ENCODE peak calls at places on chromosomes 1 and 21, in ten cellular contexts. O, Y, R, V, S, I, F, M, P and X are unnamed samples.

GRCh38 chr1:2545754-2546514 is 10.2 kb upstream of the TNFRSF14 start:
- DNase-seq in V (peak), M (no peak), Y (peak), R (peak), O (peak), P (peak), I (peak), S (peak), F (peak), X (peak)

GRCh38 chr1:47643506-47644215 is 205.8 kb downstream of the FOXD2 start:
- DNase-seq in P (no peak), F (no peak), R (no peak), V (no peak), O (no peak), Y (no peak), S (no peak), M (no peak), I (peak), X (no peak)

GRCh38 chr1:28926629-28927441 is 12.5 kb downstream of the EPB41 start:
- DNase-seq in R (no peak), I (no peak), O (no peak), M (no peak), S (no peak), V (no peak), F (no peak), P (peak), Y (no peak), X (no peak)

GRCh38 chr1:176241385-176242015 is 34.4 kb upstream of the COP1 start:
- DNase-seq in F (no peak), V (peak), S (no peak), M (peak), R (peak), Y (peak), O (no peak), I (peak), P (no peak), X (peak)

GRCh38 chr1:156001021-156001681 is 19.6 kb downstream of the SSR2 start:
- DNase-seq in Y (no peak), S (no peak), R (no peak), F (no peak), O (no peak), V (no peak), I (no peak), M (no peak), P (peak), X (no peak)

GRCh38 chr1:227071898-227072587 is 131.9 kb downstream of the COQ8A start:
- DNase-seq in V (no peak), P (no peak), S (no peak), F (no peak), Y (no peak), I (no peak), R (no peak), M (no peak), O (no peak), X (no peak)

GRCh38 chr1:32623775-32624174 is 26.6 kb downstream of the ZBTB8OS start:
- DNase-seq in R (no peak), O (no peak), M (no peak), S (no peak), F (no peak), V (no peak), Y (no peak), P (no peak), I (no peak), X (no peak)

GRCh38 chr1:29122662-29122986 is 1.1 kb downstream of the TMEM200B start:
- DNase-seq in S (peak), V (peak), M (peak), Y (no peak), F (peak), R (no peak), O (peak), I (peak), P (peak), X (peak)

GRCh38 chr1:78289606-78290005 is 201.2 kb upstream of the PTGFR start:
- DNase-seq in S (no peak), P (no peak), M (no peak), Y (no peak), O (no peak), I (no peak), F (no peak), V (no peak), R (no peak), X (no peak)

GRCh38 chr21:39003982-39004775 is 179.1 kb downstream of the PSMG1 start:
- DNase-seq in P (no peak), O (no peak), M (no peak), I (no peak), Y (peak), F (peak), V (no peak), S (no peak), R (no peak), X (no peak)

GRCh38 chr1:2972879-2973575 is 48.2 kb upstream of the ACTRT2 start:
- DNase-seq in F (peak), M (no peak), I (no peak), V (no peak), S (no peak), P (no peak), R (no peak), O (peak), Y (no peak), X (no peak)

GRCh38 chr1:3924186-3924815 is 24.2 kb upstream of the C1orf174 start:
- DNase-seq in S (no peak), M (no peak), Y (no peak), O (no peak), V (no peak), F (no peak), R (no peak), I (no peak), P (no peak), X (no peak)

GRCh38 chr21:46180079-46180722 is 4.1 kb downstream of the SPATC1L start:
- DNase-seq in I (no peak), P (peak), V (no peak), R (no peak), M (no peak), O (no peak), Y (no peak), S (no peak), F (peak), X (no peak)

GRCh38 chr1:234611153-234611798 is 1.3 kb upstream of the IRF2BP2 start:
- DNase-seq in M (no peak), V (peak), Y (peak), O (no peak), I (no peak), S (no peak), R (peak), P (peak), F (peak), X (no peak)

GRCh38 chr1:174080819-174081218 is 58.7 kb upstream of the RC3H1 start:
- DNase-seq in M (no peak), F (peak), P (no peak), O (no peak), R (no peak), V (no peak), I (no peak), Y (no peak), S (no peak), X (no peak)

GRCh38 chr21:27407296-27407695 is 440.4 kb upstream of the ADAMTS5 start:
- DNase-seq in F (no peak), S (no peak), M (no peak), P (no peak), Y (no peak), O (no peak), R (no peak), I (no peak), V (no peak), X (no peak)

GRCh38 chr1:156112276-156113137 is 2.0 kb upstream of the LMNA start:
- DNase-seq in V (no peak), F (no peak), Y (no peak), R (no peak), M (no peak), S (no peak), O (no peak), P (peak), I (no peak), X (no peak)

GRCh38 chr1:201190624-201191051 is at the start of gene IGFN1:
- DNase-seq in Y (no peak), M (no peak), R (no peak), S (peak), I (no peak), V (no peak), P (no peak), F (peak), O (no peak), X (no peak)

GRCh38 chr1:217095050-217095622 is 371.9 kb upstream of the ESRRG start:
- DNase-seq in M (no peak), F (no peak), V (no peak), Y (no peak), R (no peak), S (no peak), O (no peak), P (no peak), I (no peak), X (no peak)

GRCh38 chr1:216823731-216824130 is 100.5 kb upstream of the ESRRG start:
- DNase-seq in P (no peak), I (no peak), V (no peak), F (no peak), S (no peak), Y (no peak), R (no peak), O (no peak), M (no peak), X (no peak)

GRCh38 chr1:226678701-226679100 is 60.4 kb downstream of the ITPKB start:
- DNase-seq in P (no peak), I (no peak), S (no peak), M (no peak), R (no peak), V (no peak), O (no peak), F (no peak), Y (no peak), X (no peak)

GRCh38 chr1:164905891-164906290 is 346.9 kb downstream of the PBX1 start:
- DNase-seq in O (no peak), Y (no peak), V (no peak), M (no peak), F (no peak), P (no peak), S (no peak), I (no peak), R (no peak), X (no peak)

GRCh38 chr1:208004851-208005250 is 93.9 kb upstream of the CD34 start:
- DNase-seq in F (no peak), O (no peak), P (no peak), V (no peak), S (no peak), M (no peak), R (no peak), Y (peak), I (no peak), X (no peak)

GRCh38 chr21:14589855-14590563 is 43.9 kb upstream of the SAMSN1 start:
- DNase-seq in R (no peak), P (no peak), I (no peak), Y (no peak), F (no peak), V (no peak), O (no peak), M (no peak), S (no peak), X (no peak)

GRCh38 chr1:167683641-167684502 is 37.9 kb upstream of the MPZL1 start:
- DNase-seq in P (no peak), F (peak), I (peak), R (no peak), M (peak), Y (peak), S (peak), V (no peak), O (no peak), X (no peak)

GRCh38 chr1:116375165-116375883 is 2.3 kb downstream of the ATP1A1 start:
- DNase-seq in I (no peak), R (no peak), Y (no peak), F (no peak), P (peak), S (no peak), M (no peak), V (peak), O (no peak), X (no peak)

GRCh38 chr1:208951908-208952307 is 631.6 kb upstream of the CAMK1G start:
- DNase-seq in I (peak), P (peak), Y (no peak), M (no peak), V (no peak), F (no peak), S (no peak), R (no peak), O (no peak), X (no peak)

GRCh38 chr1:155961937-155962336 is 16.4 kb downstream of the ARHGEF2 start:
- DNase-seq in Y (peak), I (no peak), P (no peak), F (peak), O (no peak), M (peak), R (peak), V (peak), S (peak), X (peak)

GRCh38 chr1:244046907-244047738 is 4.0 kb upstream of the ZBTB18 start:
- DNase-seq in O (no peak), S (no peak), I (no peak), P (peak), V (peak), M (no peak), Y (peak), R (no peak), F (no peak), X (no peak)

GRCh38 chr1:42282024-42282579 is 52.9 kb downstream of the FOXJ3 start:
- DNase-seq in Y (peak), R (no peak), V (peak), O (no peak), S (no peak), M (peak), F (no peak), P (no peak), I (peak), X (no peak)

GRCh38 chr1:205518616-205519540 is 14.4 kb downstream of the CDK18 start:
- DNase-seq in Y (no peak), O (no peak), R (no peak), P (peak), I (no peak), M (no peak), F (no peak), V (no peak), S (no peak), X (no peak)

GRCh38 chr1:109890115-109890953 is 20.3 kb upstream of the CSF1 start:
- DNase-seq in V (no peak), M (no peak), Y (no peak), I (no peak), S (no peak), F (no peak), O (no peak), R (no peak), P (no peak), X (no peak)

GRCh38 chr1:49686107-49686506 is 337.6 kb downstream of the AGBL4 start:
- DNase-seq in I (no peak), M (no peak), V (no peak), F (no peak), R (no peak), P (no peak), S (no peak), Y (no peak), O (no peak), X (no peak)

GRCh38 chr1:160046494-160047115 is 14.8 kb upstream of the PIGM start:
- DNase-seq in Y (peak), I (peak), R (peak), S (peak), V (no peak), P (peak), F (peak), M (no peak), O (peak), X (peak)

GRCh38 chr1:38586993-38587646 is 272.5 kb downstream of the RRAGC start:
- DNase-seq in M (no peak), V (no peak), I (peak), Y (no peak), P (peak), F (peak), S (peak), R (peak), O (peak), X (no peak)

GRCh38 chr1:230861489-230861888 is 6.8 kb downstream of the C1orf198 start:
- DNase-seq in R (no peak), M (no peak), S (no peak), F (peak), V (no peak), I (no peak), O (no peak), Y (no peak), P (no peak), X (no peak)

GRCh38 chr1:24322636-24323177 is 3.5 kb downstream of the GRHL3 start:
- DNase-seq in O (no peak), S (no peak), I (no peak), V (no peak), P (no peak), F (no peak), M (no peak), R (no peak), Y (no peak), X (no peak)

GRCh38 chr1:24324903-24325302 is 5.7 kb downstream of the GRHL3 start:
- DNase-seq in F (no peak), I (no peak), Y (no peak), R (no peak), O (no peak), V (no peak), S (no peak), P (no peak), M (no peak), X (no peak)

GRCh38 chr1:24321150-24321549 is 2.0 kb downstream of the GRHL3 start:
- DNase-seq in P (no peak), M (no peak), O (no peak), V (no peak), R (no peak), I (no peak), F (no peak), S (no peak), Y (no peak), X (no peak)

GRCh38 chr1:24321712-24322635 is 2.8 kb downstream of the GRHL3 start:
- DNase-seq in I (peak), V (peak), S (peak), Y (peak), P (peak), R (no peak), O (peak), M (peak), F (peak), X (peak)

DNA sequence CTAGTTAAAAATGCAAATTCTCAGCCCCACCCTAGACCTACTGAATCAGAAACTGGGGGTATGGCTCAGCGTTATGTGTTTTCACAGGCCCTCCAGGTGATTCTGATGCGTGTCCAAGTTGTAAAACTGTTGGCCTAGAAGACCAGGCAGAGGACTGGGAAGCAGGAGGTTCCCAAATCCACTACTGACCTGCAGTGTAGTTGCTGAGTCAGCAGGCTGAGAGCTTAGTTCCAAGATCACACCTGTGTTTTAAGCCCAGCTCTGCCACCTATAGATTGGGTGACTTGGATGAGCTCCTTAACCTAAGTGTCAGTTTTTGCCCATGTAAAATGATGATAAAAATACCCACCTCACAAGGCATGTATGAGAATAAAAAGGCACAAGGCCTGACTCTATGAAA is 4.1 kb downstream of the GRHL3 start:
- DNase-seq in P (no peak), I (no peak), F (no peak), V (peak), M (no peak), S (no peak), Y (no peak), O (no peak), R (no peak), X (peak)
- H3K27ac ChIP-seq in P (no peak), I (no peak), F (no peak), V (peak), M (no peak), S (no peak), Y (no peak), O (no peak), R (no peak), X (peak)

DNA sequence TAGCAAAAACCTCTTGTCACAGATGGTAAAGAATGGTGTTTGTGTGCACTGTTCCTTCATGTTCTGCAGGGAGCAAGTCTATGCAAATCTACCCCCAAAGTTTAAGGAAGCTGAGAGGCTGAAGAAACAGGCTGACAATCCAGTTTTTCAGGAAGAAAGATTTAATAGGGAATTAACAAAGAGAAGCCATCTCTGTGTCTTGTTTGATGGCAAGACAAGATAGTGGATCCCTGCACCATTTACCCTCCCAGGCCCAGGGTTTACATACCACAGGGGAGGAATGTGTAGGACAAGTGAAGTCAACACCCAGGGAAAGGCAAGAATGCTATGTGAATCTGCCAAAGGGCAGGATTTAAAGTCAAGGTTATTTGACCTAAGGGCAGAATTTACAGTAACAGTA is 48.1 kb upstream of the FNBP1L start:
- DNase-seq in R (no peak), P (no peak), I (no peak), Y (no peak), V (peak), O (no peak), M (no peak), F (no peak), S (no peak), X (peak)
- TF ChIP-seq CTCF in R (no peak), P (no peak), I (no peak), Y (no peak), V (no peak), O (no peak), M (no peak), F (no peak), S (no peak), X (no peak)

GRCh38 chr1:218478336-218478735 is 133.2 kb downstream of the TGFB2 start:
- DNase-seq in Y (no peak), V (peak), O (no peak), R (peak), S (no peak), P (no peak), F (no peak), I (no peak), M (no peak), X (no peak)
- H3K27ac ChIP-seq in Y (peak), V (no peak), O (no peak), R (peak), S (peak), P (no peak), F (no peak), I (no peak), M (no peak), X (no peak)

GRCh38 chr1:246074421-246074820 is 432.7 kb downstream of the SMYD3 start:
- DNase-seq in O (no peak), S (no peak), P (no peak), F (no peak), Y (no peak), I (no peak), M (no peak), R (no peak), V (no peak), X (no peak)
- TF ChIP-seq CTCF in O (no peak), S (no peak), P (no peak), F (no peak), Y (no peak), I (no peak), M (no peak), R (no peak), V (no peak), X (no peak)

GRCh38 chr1:184156521-184157395 is 105.2 kb downstream of the TSEN15 start:
- DNase-seq in Y (no peak), F (peak), V (no peak), M (no peak), O (no peak), P (no peak), R (no peak), I (no peak), S (no peak), X (no peak)

GRCh38 chr1:184153731-184154130 is 102.2 kb downstream of the TSEN15 start:
- DNase-seq in Y (no peak), I (no peak), V (no peak), O (no peak), R (no peak), F (no peak), M (no peak), P (no peak), S (no peak), X (no peak)

GRCh38 chr1:184150776-184151531 is 99.4 kb downstream of the TSEN15 start:
- DNase-seq in F (no peak), Y (peak), P (no peak), V (no peak), O (no peak), I (no peak), R (no peak), S (peak), M (no peak), X (no peak)

GRCh38 chr1:184152502-184152901 is 101.0 kb downstream of the TSEN15 start:
- DNase-seq in Y (no peak), F (no peak), I (no peak), S (peak), P (peak), O (no peak), R (no peak), M (no peak), V (no peak), X (no peak)

GRCh38 chr1:184152944-184153343 is 101.4 kb downstream of the TSEN15 start:
- DNase-seq in I (no peak), S (no peak), P (no peak), V (no peak), O (no peak), M (no peak), R (no peak), Y (no peak), F (no peak), X (no peak)
- H3K27ac ChIP-seq in I (no peak), S (peak), P (peak), V (no peak), O (no peak), M (peak), R (no peak), Y (no peak), F (no peak), X (no peak)

GRCh38 chr1:8815582-8816285 is 1.7 kb downstream of the RERE start:
- DNase-seq in F (peak), P (peak), R (no peak), O (no peak), Y (peak), I (peak), V (no peak), M (no peak), S (no peak), X (no peak)

GRCh38 chr1:8816306-8816705 is 1.1 kb downstream of the RERE start:
- DNase-seq in M (no peak), R (no peak), V (no peak), S (no peak), I (no peak), P (no peak), O (no peak), Y (peak), F (no peak), X (no peak)

GRCh38 chr1:8813016-8813763 is 4.2 kb downstream of the RERE start:
- DNase-seq in Y (no peak), R (no peak), S (no peak), P (no peak), F (no peak), O (no peak), V (no peak), I (no peak), M (no peak), X (no peak)

GRCh38 chr1:8813991-8814390 is 3.4 kb downstream of the RERE start:
- DNase-seq in O (no peak), I (no peak), V (no peak), R (no peak), P (no peak), F (no peak), M (no peak), Y (no peak), S (no peak), X (no peak)

GRCh38 chr1:8814870-8815269 is 2.6 kb downstream of the RERE start:
- DNase-seq in V (no peak), Y (no peak), I (peak), F (peak), R (no peak), S (no peak), P (no peak), O (no peak), M (no peak), X (no peak)
- TF ChIP-seq CTCF in V (no peak), Y (no peak), I (peak), F (peak), R (peak), S (no peak), P (no peak), O (no peak), M (no peak), X (no peak)